ENCODE peak calls at places on chromosome 17, in seven cellular contexts. I is mammary epithelial cell, B is skeletal muscle cell, K is IMR-90, A is AG04450, O is GM23248, D is AG09309. H is an unnamed sample.

GRCh38 chr17:16886655-16887322 is 85.1 kb downstream of the TNFRSF13B start:
- DNase-seq in A (no peak), D (no peak), I (no peak), B (no peak), O (peak; percentile 42), K (no peak), H (no peak)

GRCh38 chr17:79721993-79722671 is 8.6 kb upstream of the ENPP7 start:
- DNase-seq in B (no peak), D (no peak), O (peak; percentile 13), I (no peak), K (no peak), A (no peak), H (peak; percentile 4)

GRCh38 chr17:78583091-78583490 is 5.9 kb upstream of the DNAH17 start:
- DNase-seq in A (no peak), B (no peak), K (no peak), O (peak; percentile 23), I (no peak), D (no peak), H (no peak)

GRCh38 chr17:33228548-33228947 is 64.5 kb downstream of the ASIC2 start:
- DNase-seq in A (no peak), B (no peak), K (no peak), I (no peak), D (no peak), O (no peak), H (no peak)

GRCh38 chr17:50598487-50598886 is 36.2 kb upstream of the ABCC3 start:
- DNase-seq in I (no peak), K (no peak), D (no peak), O (no peak), A (no peak), B (no peak), H (no peak)

GRCh38 chr17:41326173-41327145 is 10.9 kb upstream of the KRTAP17-1 start:
- DNase-seq in A (no peak), I (no peak), D (no peak), K (no peak), B (no peak), O (no peak), H (no peak)

GRCh38 chr17:47776330-47777197 is 43.5 kb downstream of the TBX21 start:
- DNase-seq in K (peak; percentile 42), D (no peak), O (peak; percentile 66), I (peak; percentile 29), B (no peak), A (no peak), H (peak; percentile 60)

GRCh38 chr17:82089723-82090548 is 8.1 kb downstream of the FASN start:
- DNase-seq in O (no peak), I (no peak), A (no peak), D (no peak), B (no peak), K (no peak), H (no peak)

GRCh38 chr17:1005361-1005946 is 8.5 kb downstream of the TIMM22 start:
- DNase-seq in D (no peak), I (no peak), A (no peak), K (peak; percentile 54), O (peak; percentile 38), B (no peak), H (peak; percentile 74)

GRCh38 chr17:8117367-8117979 is 841 bp downstream of the ALOXE3 start:
- DNase-seq in O (no peak), D (no peak), K (no peak), A (no peak), I (no peak), B (no peak), H (no peak)

GRCh38 chr17:75637561-75637960 is 4.3 kb downstream of the SMIM5 start:
- DNase-seq in I (no peak), D (no peak), K (no peak), O (no peak), B (no peak), A (no peak), H (no peak)

GRCh38 chr17:49497147-49498036 is 2.3 kb downstream of the NGFR start:
- DNase-seq in A (no peak), B (no peak), D (no peak), K (peak; percentile 22), O (peak; percentile 56), I (peak; percentile 39), H (no peak)

GRCh38 chr17:82204831-82205719 is 7.6 kb downstream of the CCDC57 start:
- DNase-seq in K (peak; percentile 85), O (peak; percentile 95), D (no peak), B (peak; percentile 39), I (peak; percentile 82), A (no peak), H (peak; percentile 60)

GRCh38 chr17:9266769-9267168 is 245.5 kb downstream of the NTN1 start:
- DNase-seq in B (no peak), I (no peak), O (no peak), A (no peak), D (no peak), K (no peak), H (no peak)

GRCh38 chr17:9269350-9270035 is 248.2 kb downstream of the NTN1 start:
- DNase-seq in K (no peak), O (no peak), I (no peak), D (no peak), A (no peak), B (no peak), H (no peak)

GRCh38 chr17:9270921-9271320 is 249.6 kb downstream of the NTN1 start:
- DNase-seq in A (no peak), K (no peak), O (no peak), D (no peak), I (no peak), B (no peak), H (no peak)

GRCh38 chr17:9268546-9268945 is 247.2 kb downstream of the NTN1 start:
- DNase-seq in O (peak; percentile 42), B (no peak), I (no peak), D (no peak), A (no peak), K (peak; percentile 24), H (no peak)

GRCh38 chr17:9266031-9266680 is 244.8 kb downstream of the NTN1 start:
- DNase-seq in A (no peak), K (no peak), B (no peak), D (no peak), I (no peak), O (peak; percentile 27), H (no peak)
- H3K4me3 ChIP-seq in A (no peak overlapping the region), K (no peak overlapping the region), B (no peak overlapping the region), D (no peak overlapping the region), I (no peak overlapping the region), O (no peak overlapping the region), H (no peak overlapping the region)

DNA sequence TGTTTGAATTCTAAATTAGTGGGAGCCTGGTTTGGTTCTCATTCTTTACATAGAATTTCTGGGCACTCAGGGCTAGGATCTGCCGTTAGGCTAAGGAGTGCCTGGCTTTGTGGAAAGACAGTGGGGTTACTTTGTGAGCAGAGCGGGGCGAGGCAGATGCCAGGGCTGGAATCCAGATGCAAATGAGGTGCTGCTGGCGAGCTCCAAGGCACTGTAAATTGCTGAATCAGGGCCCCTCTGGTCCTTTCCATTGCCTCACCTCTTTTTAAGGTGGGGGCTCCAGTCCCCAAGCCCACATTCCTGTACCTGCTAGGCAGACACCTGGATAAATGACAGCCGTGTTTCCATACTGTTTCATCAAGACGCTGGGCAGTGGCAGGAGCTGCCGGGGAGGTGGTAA is 33.8 kb downstream of the PIPOX start:
- DNase-seq in O (no peak), B (no peak), A (no peak), I (no peak), D (no peak), K (no peak), H (no peak)
- H3K4me3 ChIP-seq in O (no peak overlapping the region), B (no peak overlapping the region), A (no peak overlapping the region), I (no peak overlapping the region), D (no peak overlapping the region), K (no peak overlapping the region), H (no peak overlapping the region)

GRCh38 chr17:58382108-58382884 is 30.3 kb upstream of the SUPT4H1 start:
- DNase-seq in B (no peak), I (no peak), D (no peak), O (no peak), A (no peak), K (no peak), H (no peak)
- H3K4me3 ChIP-seq in B (no peak overlapping the region), I (no peak overlapping the region), D (no peak overlapping the region), O (no peak overlapping the region), A (no peak overlapping the region), K (no peak overlapping the region), H (no peak overlapping the region)

GRCh38 chr17:36942631-36943125 is 5.4 kb downstream of the LHX1 start:
- DNase-seq in I (no peak), O (no peak), K (no peak), A (no peak), D (no peak), B (no peak), H (no peak)
- H3K4me3 ChIP-seq in I (peak overlapping the region; percentile 5), O (no peak overlapping the region), K (no peak overlapping the region), A (no peak overlapping the region), D (no peak overlapping the region), B (no peak overlapping the region), H (no peak overlapping the region)

DNA sequence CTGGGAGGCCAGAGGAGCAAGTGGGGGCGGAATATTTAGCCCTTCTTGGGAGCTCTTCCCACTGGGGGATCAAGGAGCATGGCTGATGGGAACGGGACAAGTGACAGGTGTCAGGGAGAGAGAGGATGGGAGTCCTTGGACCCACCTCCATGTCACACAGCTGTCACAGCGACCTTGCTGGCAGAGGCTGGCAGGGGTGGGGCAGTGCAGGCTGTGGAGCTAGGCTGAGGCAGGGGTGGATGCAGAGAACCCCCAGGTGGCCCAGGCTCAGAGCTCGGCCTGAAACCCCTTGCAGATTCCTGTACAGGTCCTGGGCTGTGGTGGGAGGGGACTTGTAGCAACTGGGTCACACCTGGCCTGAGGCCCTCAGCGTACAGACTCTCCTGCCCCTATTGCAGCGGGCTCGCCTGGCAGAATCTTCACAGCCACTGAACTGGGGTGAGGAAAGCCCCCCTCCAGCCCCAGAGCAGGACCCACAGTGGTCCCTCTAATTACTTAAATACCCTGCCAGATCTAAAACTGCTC is 174.1 kb downstream of the NTN1 start:
- DNase-seq in I (no peak), K (no peak), A (no peak), B (no peak), D (no peak), O (no peak), H (no peak)
- H3K4me3 ChIP-seq in I (no peak overlapping the region), K (no peak overlapping the region), A (no peak overlapping the region), B (no peak overlapping the region), D (no peak overlapping the region), O (no peak overlapping the region), H (no peak overlapping the region)

GRCh38 chr17:45143101-45143670 is 5.1 kb upstream of the HEXIM1 start:
- DNase-seq in I (no peak), A (no peak), K (no peak), D (no peak), O (peak; percentile 3), B (no peak), H (no peak)
- H3K4me3 ChIP-seq in I (no peak overlapping the region), A (no peak overlapping the region), K (no peak overlapping the region), D (no peak overlapping the region), O (peak overlapping the region; percentile 70), B (no peak overlapping the region), H (no peak overlapping the region)

H was measured in fibroblast of the aortic adventitia.